ENCODE peak calls at places on chromosomes 7 and 10, in seven cellular contexts. P, W, M, H, B, L and O are unnamed samples. For H3K4me1, the result is how much of the 10 kb centered on the place peaks cover.

GRCh38 chr7:81499262-81500116 is 270.4 kb downstream of the HGF start:
- DNase-seq in B (no peak), L (no peak), W (no peak), M (peak), P (peak), H (no peak), O (peak)

GRCh38 chr10:18689498-18689897 is 30.3 kb downstream of the ARL5B start:
- DNase-seq in L (no peak), M (peak), H (no peak), W (no peak), B (no peak), P (peak), O (no peak)

GRCh38 chr7:151174246-151175046 is 7.0 kb upstream of the GBX1 start:
- DNase-seq in W (peak), P (no peak), B (no peak), L (no peak), H (no peak), M (peak), O (no peak)

GRCh38 chr10:88114368-88114767 is 250.9 kb downstream of the PTEN start:
- DNase-seq in L (peak), H (peak), P (no peak), B (no peak), M (peak), W (peak), O (peak)

GRCh38 chr7:149885191-149886017 is 11.6 kb downstream of the ATP6V0E2 start:
- DNase-seq in P (no peak), W (no peak), H (no peak), B (peak), L (no peak), M (no peak), O (no peak)

GRCh38 chr10:15200626-15201025 is 32.1 kb upstream of the NMT2 start:
- DNase-seq in H (no peak), W (no peak), P (peak), L (no peak), M (peak), B (no peak), O (no peak)

GRCh38 chr7:18829101-18829486 is 288.3 kb downstream of the TWIST1 start:
- DNase-seq in L (no peak), P (no peak), W (no peak), B (no peak), M (no peak), H (no peak), O (no peak)

GRCh38 chr7:44990520-44991023 is 9.4 kb upstream of the CCM2 start:
- DNase-seq in M (peak), L (no peak), W (no peak), P (no peak), H (no peak), B (peak), O (no peak)

GRCh38 chr10:59354434-59354833 is 7.9 kb downstream of the FAM13C start:
- DNase-seq in B (no peak), M (no peak), W (no peak), L (no peak), H (no peak), P (no peak), O (no peak)

GRCh38 chr10:110527731-110528171 is 30.0 kb downstream of the DUSP5 start:
- DNase-seq in W (no peak), L (no peak), H (no peak), B (no peak), P (no peak), M (peak), O (no peak)

GRCh38 chr7:156240532-156240931 is 400.0 kb upstream of the RNF32 start:
- DNase-seq in M (no peak), L (peak), W (no peak), P (no peak), B (no peak), H (no peak), O (no peak)

GRCh38 chr10:128091636-128092210 is 34.5 kb downstream of the MKI67 start:
- DNase-seq in M (no peak), B (no peak), H (no peak), L (no peak), W (no peak), P (no peak), O (no peak)

GRCh38 chr7:21944616-21945373 is 904 bp downstream of the CDCA7L start:
- DNase-seq in W (no peak), H (peak), M (peak), P (peak), B (peak), L (peak), O (peak)

GRCh38 chr7:96061844-96062243 is 260.1 kb downstream of the SLC25A13 start:
- DNase-seq in H (no peak), P (no peak), W (no peak), B (no peak), M (peak), L (no peak), O (peak)

GRCh38 chr10:94104316-94105060 is 110.8 kb downstream of the PLCE1 start:
- DNase-seq in P (peak), L (no peak), H (no peak), M (no peak), B (no peak), W (no peak), O (no peak)

GRCh38 chr7:147903871-147904576 is 686.5 kb upstream of the C7orf33 start:
- DNase-seq in B (no peak), M (no peak), W (no peak), P (no peak), L (no peak), H (no peak), O (no peak)

GRCh38 chr7:95430864-95431263 is 4.0 kb downstream of the PON2 start:
- DNase-seq in L (no peak), M (peak), W (no peak), B (no peak), P (peak), H (peak), O (no peak)

GRCh38 chr7:39510738-39511372 is 55.3 kb upstream of the YAE1 start:
- DNase-seq in M (no peak), W (no peak), H (no peak), P (peak), L (no peak), B (no peak), O (no peak)

GRCh38 chr7:107715531-107715930 is 28.4 kb upstream of the CBLL1 start:
- DNase-seq in P (peak), L (no peak), M (no peak), H (no peak), B (no peak), W (no peak), O (no peak)

GRCh38 chr7:112381311-112382091 is 68.8 kb upstream of the IFRD1 start:
- DNase-seq in L (no peak), P (no peak), B (no peak), M (no peak), W (no peak), H (no peak), O (no peak)

GRCh38 chr7:112386619-112387018 is 63.6 kb upstream of the IFRD1 start:
- DNase-seq in L (no peak), M (no peak), P (no peak), H (no peak), B (no peak), W (no peak), O (no peak)

GRCh38 chr7:112383671-112384417 is 66.4 kb upstream of the IFRD1 start:
- DNase-seq in P (peak), L (no peak), H (no peak), B (no peak), W (no peak), M (peak), O (peak)
- TF ChIP-seq CTCF in P (peak), L (peak), H (no peak), B (no peak), W (no peak), M (peak), O (peak)

DNA sequence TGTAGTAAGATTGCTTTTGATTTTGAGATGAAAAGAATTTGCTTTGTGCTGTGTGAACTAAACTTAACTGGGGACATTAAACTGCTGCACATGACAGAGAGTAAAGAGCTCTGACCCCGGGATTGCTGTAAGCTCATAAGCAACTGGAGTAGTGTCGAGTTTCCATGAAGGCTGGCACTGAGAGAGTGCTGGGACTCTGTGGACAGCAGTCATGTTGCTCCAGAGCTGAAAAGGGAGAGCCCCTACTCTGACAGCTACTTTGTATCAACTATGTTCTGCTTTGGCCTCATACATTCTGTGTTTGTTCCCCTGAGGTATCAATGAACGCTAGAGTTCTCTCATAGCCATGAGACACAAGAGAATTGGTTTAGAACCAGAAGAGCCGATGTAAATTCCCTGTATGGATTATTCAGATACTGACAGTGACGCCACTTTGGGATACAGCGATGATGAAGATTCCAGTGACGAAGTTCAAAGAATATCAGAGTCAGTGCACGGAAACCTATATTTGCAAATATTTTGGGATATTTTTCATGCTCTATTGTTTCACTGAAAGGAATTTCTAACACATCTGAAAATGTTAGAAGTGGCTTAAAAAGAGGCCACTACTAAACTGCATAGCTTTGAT is 185.9 kb upstream of the DKK1 start:
- DNase-seq in P (no peak), W (peak), B (no peak), L (no peak), M (no peak), H (no peak), O (no peak)
- H3K4me1 ChIP-seq in P (under half), W (under half), B (under half), L (under half), M (under half), H (under half), O (under half)

DNA sequence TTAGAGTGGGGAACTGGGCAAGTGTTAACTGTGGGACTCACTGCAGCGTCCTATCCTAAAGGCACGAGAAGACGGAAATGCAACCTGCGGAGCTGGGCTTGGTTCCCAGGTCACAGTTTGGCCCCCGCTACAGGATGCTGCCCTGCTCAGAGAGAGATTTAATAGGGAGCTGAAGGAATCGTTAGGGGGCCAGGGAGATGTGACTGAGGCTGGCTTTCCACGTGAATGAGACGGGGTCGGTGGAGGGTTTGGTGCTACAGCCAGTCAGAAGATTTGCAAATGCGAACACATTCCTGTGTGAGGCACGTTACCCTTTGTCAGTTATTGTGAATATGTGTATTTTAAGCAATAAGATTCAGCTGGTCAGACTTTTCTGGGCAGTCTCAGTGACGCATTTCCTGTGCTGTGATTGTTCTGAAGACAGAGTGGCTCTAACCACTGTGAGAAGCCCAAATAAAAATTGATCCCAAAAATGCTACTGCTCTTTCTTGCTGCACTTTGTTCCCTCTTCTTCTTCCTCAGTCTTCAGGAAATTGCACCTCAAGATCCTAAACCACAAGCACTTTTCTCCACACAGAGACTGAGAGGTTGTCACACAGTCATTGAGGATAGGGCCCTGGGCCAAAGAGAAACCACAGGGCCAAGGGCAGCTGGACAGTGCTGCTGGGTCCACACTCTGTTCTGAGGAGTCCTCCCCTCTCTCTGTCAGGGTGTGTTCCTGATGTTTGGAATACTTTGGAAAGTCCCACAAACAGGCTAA is 21.2 kb downstream of the CYP17A1 start:
- DNase-seq in M (peak), W (no peak), P (no peak), L (peak), B (peak), H (peak), O (peak)
- H3K27ac ChIP-seq in M (peak), W (peak), P (no peak), L (peak), B (peak), H (peak), O (peak)

GRCh38 chr10:32788359-32788758 is 169.7 kb downstream of the ITGB1 start:
- DNase-seq in W (no peak), M (no peak), B (no peak), H (peak), L (no peak), P (no peak), O (no peak)

GRCh38 chr10:32790483-32790882 is 167.5 kb downstream of the ITGB1 start:
- DNase-seq in M (peak), W (no peak), P (no peak), H (no peak), B (no peak), L (no peak), O (no peak)

GRCh38 chr10:32787690-32788284 is 170.2 kb downstream of the ITGB1 start:
- DNase-seq in B (no peak), P (no peak), H (no peak), M (no peak), L (no peak), W (no peak), O (no peak)

DNA sequence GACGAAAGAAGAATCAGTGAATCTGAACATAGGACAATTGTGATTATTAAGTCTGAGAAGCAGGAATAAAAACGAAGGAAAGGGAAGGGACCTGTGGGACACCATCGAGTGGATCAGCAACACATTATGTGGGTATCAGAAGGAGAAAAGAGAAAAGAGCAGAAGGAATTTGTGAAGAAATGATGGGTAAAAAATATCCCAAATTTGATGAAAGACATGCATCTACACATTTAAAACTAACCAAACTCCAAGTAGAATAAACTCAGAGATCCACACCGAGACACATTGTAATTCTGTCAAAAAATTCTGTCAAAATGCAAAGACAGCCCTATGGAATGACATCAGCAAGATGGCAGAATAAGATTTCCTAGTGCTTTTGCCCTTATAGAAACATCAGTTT is 171.1 kb downstream of the ITGB1 start:
- DNase-seq in P (no peak), W (no peak), L (no peak), M (no peak), B (no peak), H (no peak), O (no peak)
- TF ChIP-seq CTCF in P (no peak), W (no peak), L (no peak), M (no peak), B (no peak), H (no peak), O (no peak)

GRCh38 chr10:77781451-77782327 is 144.1 kb upstream of the KCNMA1 start:
- DNase-seq in W (no peak), B (no peak), P (no peak), M (no peak), L (no peak), H (no peak), O (no peak)
- H3K4me1 ChIP-seq in W (under half), B (under half), P (under half), M (under half), L (under half), H (under half), O (under half)

DNA sequence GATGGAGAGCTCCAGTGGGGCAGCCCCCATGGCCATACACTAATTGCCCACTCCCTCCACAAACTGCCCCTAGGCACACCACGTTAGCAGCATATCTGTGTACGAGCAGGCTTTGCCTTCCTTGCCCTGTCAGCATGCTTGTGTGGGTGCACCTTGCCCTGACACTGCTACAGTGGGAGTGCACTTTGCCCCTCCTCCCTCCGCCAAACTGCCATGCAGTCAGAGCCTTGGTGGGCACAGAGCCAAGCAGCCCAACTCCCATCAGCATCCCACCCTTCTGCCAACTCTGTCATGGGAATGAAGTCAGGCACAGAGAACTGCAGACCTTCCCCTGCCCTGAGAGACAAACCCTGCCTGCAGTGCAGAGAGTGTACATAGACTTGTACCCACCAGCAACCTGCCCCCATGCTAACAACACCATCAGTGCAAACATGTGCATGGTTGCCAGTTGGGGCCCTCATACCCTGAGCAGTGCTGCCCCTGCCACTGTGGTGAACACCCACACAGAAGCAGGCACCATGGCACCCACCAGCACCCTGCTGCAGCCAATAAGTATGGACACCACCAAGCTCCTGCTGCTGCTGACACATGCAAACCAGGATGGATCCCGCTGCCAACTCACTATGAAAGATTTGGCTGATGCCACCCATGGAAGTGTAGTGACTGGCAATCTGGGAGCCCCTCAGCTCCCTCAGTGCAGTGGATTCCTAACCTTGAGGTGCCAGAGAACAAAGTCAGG is 1197.7 kb upstream of the CELF2 start:
- DNase-seq in B (no peak), W (no peak), P (no peak), M (no peak), L (no peak), H (no peak), O (no peak)
- H3K27ac ChIP-seq in B (no peak), W (no peak), P (no peak), M (no peak), L (no peak), H (no peak), O (no peak)

GRCh38 chr10:79068203-79068561 is 584 bp upstream of the ZMIZ1 start:
- DNase-seq in P (peak), B (peak), W (peak), M (peak), L (no peak), H (no peak), O (no peak)

GRCh38 chr10:79067241-79068202 is 1.2 kb upstream of the ZMIZ1 start:
- DNase-seq in L (peak), B (peak), W (peak), M (peak), P (peak), H (peak), O (peak)

GRCh38 chr10:79070091-79070610 is 1.4 kb downstream of the ZMIZ1 start:
- DNase-seq in M (peak), B (peak), H (peak), W (peak), L (peak), P (peak), O (peak)

GRCh38 chr10:79069325-79070090 is 742 bp downstream of the ZMIZ1 start:
- DNase-seq in B (peak), W (peak), L (peak), M (peak), P (peak), H (peak), O (peak)

DNA sequence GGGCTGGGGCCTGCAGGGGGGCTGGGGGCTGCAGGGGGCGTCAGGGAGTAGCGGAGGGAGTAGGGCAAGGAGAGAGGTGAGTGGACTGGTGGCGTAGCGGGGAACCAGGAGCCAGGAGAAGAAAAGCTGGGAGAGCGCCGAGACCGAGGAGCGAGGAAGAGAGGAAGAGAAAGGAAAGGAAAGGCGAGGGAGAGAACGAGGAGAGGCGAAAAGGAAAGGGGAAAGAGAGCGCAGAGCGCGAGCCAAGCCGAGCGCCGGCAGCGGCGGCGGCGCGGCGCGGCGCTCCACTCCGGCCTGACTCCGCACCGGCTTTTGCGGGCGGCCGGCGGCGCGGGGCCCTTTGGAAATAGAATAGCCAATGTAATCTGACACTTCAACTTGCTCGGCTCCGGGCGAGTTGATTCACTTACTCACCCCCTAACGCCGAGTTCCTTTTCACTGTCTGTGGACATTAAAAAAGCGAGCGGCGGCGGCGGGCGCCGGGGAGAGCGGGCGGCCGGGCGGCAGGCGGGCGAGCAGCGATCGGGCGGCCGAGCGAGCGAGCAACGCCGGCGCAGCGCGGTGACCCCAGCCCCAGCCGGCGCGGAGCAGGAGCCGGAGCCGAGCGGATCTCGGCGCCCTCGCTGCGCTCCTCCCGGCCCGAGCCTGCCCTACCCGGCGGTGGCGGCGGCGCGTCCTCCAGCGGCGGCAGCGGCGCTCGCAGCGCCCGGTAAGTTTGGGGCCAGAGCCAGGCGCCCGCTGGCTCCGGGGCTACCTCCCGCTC is at the start of gene ZMIZ1:
- DNase-seq in H (peak), W (peak), P (peak), L (peak), B (peak), M (peak), O (peak)
- TF ChIP-seq CTCF in H (peak), W (peak), P (peak), L (peak), B (peak), M (peak), O (no peak)